ENCODE peak calls at places on chromosomes 7 and 10, in five cellular contexts. One of them, this sample, is unnamed.

GRCh38 chr7:7765422-7765821 is 47.0 kb upstream of the RPA3 start:
- DNase-seq in natural killer cell treated with Interleukin-12 subunit alpha and Interleukin-12 subunit beta and Interleukin-15 and Interleukin-18, amount 100 ng/mL, for 72 hours: no peak
- DNase-seq in cerebellum: no peak
- DNase-seq in RCC 7860: no peak
- DNase-seq in M059J: peak
- DNase-seq in this sample: peak

GRCh38 chr10:34194259-34194658 is 620.8 kb downstream of the PARD3 start:
- DNase-seq in natural killer cell treated with Interleukin-12 subunit alpha and Interleukin-12 subunit beta and Interleukin-15 and Interleukin-18, amount 100 ng/mL, for 72 hours: no peak
- DNase-seq in cerebellum: no peak
- DNase-seq in RCC 7860: no peak
- DNase-seq in M059J: peak
- DNase-seq in this sample: no peak

GRCh38 chr7:81014266-81014665 is 95.4 kb upstream of the SEMA3C start:
- DNase-seq in natural killer cell treated with Interleukin-12 subunit alpha and Interleukin-12 subunit beta and Interleukin-15 and Interleukin-18, amount 100 ng/mL, for 72 hours: no peak
- DNase-seq in cerebellum: no peak
- DNase-seq in RCC 7860: no peak
- DNase-seq in M059J: peak
- DNase-seq in this sample: no peak

GRCh38 chr10:93198401-93199175 is 124.9 kb downstream of the CYP26A1 start:
- DNase-seq in natural killer cell treated with Interleukin-12 subunit alpha and Interleukin-12 subunit beta and Interleukin-15 and Interleukin-18, amount 100 ng/mL, for 72 hours: no peak
- DNase-seq in cerebellum: no peak
- DNase-seq in RCC 7860: no peak
- DNase-seq in M059J: peak
- DNase-seq in this sample: no peak

GRCh38 chr7:21184956-21185355 is 242.9 kb upstream of the SP4 start:
- DNase-seq in natural killer cell treated with Interleukin-12 subunit alpha and Interleukin-12 subunit beta and Interleukin-15 and Interleukin-18, amount 100 ng/mL, for 72 hours: no peak
- DNase-seq in cerebellum: no peak
- DNase-seq in RCC 7860: no peak
- DNase-seq in M059J: no peak
- DNase-seq in this sample: no peak

GRCh38 chr7:115825736-115826135 is 204.8 kb downstream of the TFEC start:
- DNase-seq in natural killer cell treated with Interleukin-12 subunit alpha and Interleukin-12 subunit beta and Interleukin-15 and Interleukin-18, amount 100 ng/mL, for 72 hours: no peak
- DNase-seq in cerebellum: no peak
- DNase-seq in RCC 7860: no peak
- DNase-seq in M059J: no peak
- DNase-seq in this sample: no peak

GRCh38 chr10:123792579-123792978 is 99.0 kb downstream of the CPXM2 start:
- DNase-seq in natural killer cell treated with Interleukin-12 subunit alpha and Interleukin-12 subunit beta and Interleukin-15 and Interleukin-18, amount 100 ng/mL, for 72 hours: no peak
- DNase-seq in cerebellum: no peak
- DNase-seq in RCC 7860: no peak
- DNase-seq in M059J: no peak
- DNase-seq in this sample: no peak

GRCh38 chr7:80047856-80048459 is 86.7 kb upstream of the GNAI1 start:
- DNase-seq in natural killer cell treated with Interleukin-12 subunit alpha and Interleukin-12 subunit beta and Interleukin-15 and Interleukin-18, amount 100 ng/mL, for 72 hours: no peak
- DNase-seq in cerebellum: peak
- DNase-seq in RCC 7860: peak
- DNase-seq in M059J: peak
- DNase-seq in this sample: peak

GRCh38 chr7:2165610-2166594 is 66.8 kb downstream of the MAD1L1 start:
- DNase-seq in natural killer cell treated with Interleukin-12 subunit alpha and Interleukin-12 subunit beta and Interleukin-15 and Interleukin-18, amount 100 ng/mL, for 72 hours: no peak
- DNase-seq in cerebellum: no peak
- DNase-seq in RCC 7860: no peak
- DNase-seq in M059J: no peak
- DNase-seq in this sample: no peak

GRCh38 chr7:159064816-159065130 is 79.9 kb downstream of the VIPR2 start:
- DNase-seq in natural killer cell treated with Interleukin-12 subunit alpha and Interleukin-12 subunit beta and Interleukin-15 and Interleukin-18, amount 100 ng/mL, for 72 hours: no peak
- DNase-seq in cerebellum: no peak
- DNase-seq in RCC 7860: no peak
- DNase-seq in M059J: no peak
- DNase-seq in this sample: no peak

GRCh38 chr10:13829790-13830189 is 243.0 kb downstream of the PRPF18 start:
- DNase-seq in natural killer cell treated with Interleukin-12 subunit alpha and Interleukin-12 subunit beta and Interleukin-15 and Interleukin-18, amount 100 ng/mL, for 72 hours: no peak
- DNase-seq in cerebellum: no peak
- DNase-seq in RCC 7860: no peak
- DNase-seq in M059J: no peak
- DNase-seq in this sample: no peak

GRCh38 chr7:154299736-154300135 is 247.5 kb downstream of the DPP6 start:
- DNase-seq in natural killer cell treated with Interleukin-12 subunit alpha and Interleukin-12 subunit beta and Interleukin-15 and Interleukin-18, amount 100 ng/mL, for 72 hours: no peak
- DNase-seq in cerebellum: no peak
- DNase-seq in RCC 7860: no peak
- DNase-seq in M059J: no peak
- DNase-seq in this sample: no peak

GRCh38 chr7:22192778-22193177 is 164.2 kb downstream of the RAPGEF5 start:
- DNase-seq in natural killer cell treated with Interleukin-12 subunit alpha and Interleukin-12 subunit beta and Interleukin-15 and Interleukin-18, amount 100 ng/mL, for 72 hours: no peak
- DNase-seq in cerebellum: no peak
- DNase-seq in RCC 7860: no peak
- DNase-seq in M059J: no peak
- DNase-seq in this sample: no peak

GRCh38 chr7:158595068-158595467 is 7.4 kb upstream of the PTPRN2 start:
- DNase-seq in natural killer cell treated with Interleukin-12 subunit alpha and Interleukin-12 subunit beta and Interleukin-15 and Interleukin-18, amount 100 ng/mL, for 72 hours: no peak
- DNase-seq in cerebellum: no peak
- DNase-seq in RCC 7860: no peak
- DNase-seq in M059J: no peak
- DNase-seq in this sample: peak

GRCh38 chr10:59820471-59820870 is 67.2 kb upstream of the MRLN start:
- DNase-seq in natural killer cell treated with Interleukin-12 subunit alpha and Interleukin-12 subunit beta and Interleukin-15 and Interleukin-18, amount 100 ng/mL, for 72 hours: no peak
- DNase-seq in cerebellum: no peak
- DNase-seq in RCC 7860: no peak
- DNase-seq in M059J: no peak
- DNase-seq in this sample: no peak

GRCh38 chr10:127278001-127278400 is 81.6 kb upstream of the INSYN2A start:
- DNase-seq in natural killer cell treated with Interleukin-12 subunit alpha and Interleukin-12 subunit beta and Interleukin-15 and Interleukin-18, amount 100 ng/mL, for 72 hours: no peak
- DNase-seq in cerebellum: no peak
- DNase-seq in RCC 7860: peak
- DNase-seq in M059J: peak
- DNase-seq in this sample: peak

GRCh38 chr10:112677689-112678088 is 230.7 kb downstream of the VTI1A start:
- DNase-seq in natural killer cell treated with Interleukin-12 subunit alpha and Interleukin-12 subunit beta and Interleukin-15 and Interleukin-18, amount 100 ng/mL, for 72 hours: no peak
- DNase-seq in cerebellum: no peak
- DNase-seq in RCC 7860: no peak
- DNase-seq in M059J: no peak
- DNase-seq in this sample: no peak

GRCh38 chr10:102310356-102311024 is 65.2 kb downstream of the GBF1 start:
- DNase-seq in natural killer cell treated with Interleukin-12 subunit alpha and Interleukin-12 subunit beta and Interleukin-15 and Interleukin-18, amount 100 ng/mL, for 72 hours: no peak
- DNase-seq in cerebellum: no peak
- DNase-seq in RCC 7860: peak
- DNase-seq in M059J: peak
- DNase-seq in this sample: peak

GRCh38 chr10:6274040-6274439 is 71.3 kb downstream of the PFKFB3 start:
- DNase-seq in natural killer cell treated with Interleukin-12 subunit alpha and Interleukin-12 subunit beta and Interleukin-15 and Interleukin-18, amount 100 ng/mL, for 72 hours: no peak
- DNase-seq in cerebellum: no peak
- DNase-seq in RCC 7860: no peak
- DNase-seq in M059J: no peak
- DNase-seq in this sample: no peak

GRCh38 chr10:79483299-79483698 is 29.0 kb upstream of the EIF5AL1 start:
- DNase-seq in natural killer cell treated with Interleukin-12 subunit alpha and Interleukin-12 subunit beta and Interleukin-15 and Interleukin-18, amount 100 ng/mL, for 72 hours: no peak
- DNase-seq in cerebellum: no peak
- DNase-seq in RCC 7860: no peak
- DNase-seq in M059J: no peak
- DNase-seq in this sample: no peak

GRCh38 chr7:43467846-43468245 is 115.1 kb upstream of the STK17A start:
- DNase-seq in natural killer cell treated with Interleukin-12 subunit alpha and Interleukin-12 subunit beta and Interleukin-15 and Interleukin-18, amount 100 ng/mL, for 72 hours: no peak
- DNase-seq in cerebellum: no peak
- DNase-seq in RCC 7860: no peak
- DNase-seq in M059J: no peak
- DNase-seq in this sample: no peak

GRCh38 chr10:24962998-24963397 is 10.6 kb upstream of the PRTFDC1 start:
- DNase-seq in natural killer cell treated with Interleukin-12 subunit alpha and Interleukin-12 subunit beta and Interleukin-15 and Interleukin-18, amount 100 ng/mL, for 72 hours: no peak
- DNase-seq in cerebellum: no peak
- DNase-seq in RCC 7860: peak
- DNase-seq in M059J: peak
- DNase-seq in this sample: peak

GRCh38 chr7:105776986-105777910 is 99.2 kb downstream of the ATXN7L1 start:
- DNase-seq in natural killer cell treated with Interleukin-12 subunit alpha and Interleukin-12 subunit beta and Interleukin-15 and Interleukin-18, amount 100 ng/mL, for 72 hours: no peak
- DNase-seq in cerebellum: no peak
- DNase-seq in RCC 7860: peak
- DNase-seq in M059J: peak
- DNase-seq in this sample: peak

GRCh38 chr10:18689498-18689897 is 30.3 kb downstream of the ARL5B start:
- DNase-seq in natural killer cell treated with Interleukin-12 subunit alpha and Interleukin-12 subunit beta and Interleukin-15 and Interleukin-18, amount 100 ng/mL, for 72 hours: no peak
- DNase-seq in cerebellum: no peak
- DNase-seq in RCC 7860: peak
- DNase-seq in M059J: peak
- DNase-seq in this sample: peak

GRCh38 chr7:8384901-8385300 is 48.5 kb upstream of the NXPH1 start:
- DNase-seq in natural killer cell treated with Interleukin-12 subunit alpha and Interleukin-12 subunit beta and Interleukin-15 and Interleukin-18, amount 100 ng/mL, for 72 hours: no peak
- DNase-seq in cerebellum: no peak
- DNase-seq in RCC 7860: no peak
- DNase-seq in M059J: no peak
- DNase-seq in this sample: no peak

GRCh38 chr7:7595451-7595850 is 28.8 kb downstream of the MIOS start:
- DNase-seq in natural killer cell treated with Interleukin-12 subunit alpha and Interleukin-12 subunit beta and Interleukin-15 and Interleukin-18, amount 100 ng/mL, for 72 hours: no peak
- DNase-seq in cerebellum: peak
- DNase-seq in RCC 7860: no peak
- DNase-seq in M059J: peak
- DNase-seq in this sample: peak

GRCh38 chr7:38374507-38374906 is 101.1 kb upstream of the TARP start:
- DNase-seq in natural killer cell treated with Interleukin-12 subunit alpha and Interleukin-12 subunit beta and Interleukin-15 and Interleukin-18, amount 100 ng/mL, for 72 hours: no peak
- DNase-seq in cerebellum: no peak
- DNase-seq in RCC 7860: no peak
- DNase-seq in M059J: no peak
- DNase-seq in this sample: peak

GRCh38 chr10:122475130-122475529 is 13.8 kb downstream of the HTRA1 start:
- DNase-seq in natural killer cell treated with Interleukin-12 subunit alpha and Interleukin-12 subunit beta and Interleukin-15 and Interleukin-18, amount 100 ng/mL, for 72 hours: no peak
- DNase-seq in cerebellum: peak
- DNase-seq in RCC 7860: no peak
- DNase-seq in M059J: no peak
- DNase-seq in this sample: no peak

GRCh38 chr7:128155100-128155763 is 85.8 kb upstream of the LEP start:
- DNase-seq in natural killer cell treated with Interleukin-12 subunit alpha and Interleukin-12 subunit beta and Interleukin-15 and Interleukin-18, amount 100 ng/mL, for 72 hours: no peak
- DNase-seq in cerebellum: no peak
- DNase-seq in RCC 7860: no peak
- DNase-seq in M059J: peak
- DNase-seq in this sample: no peak

GRCh38 chr7:134473861-134474291 is 15.0 kb upstream of the AKR1B1 start:
- DNase-seq in natural killer cell treated with Interleukin-12 subunit alpha and Interleukin-12 subunit beta and Interleukin-15 and Interleukin-18, amount 100 ng/mL, for 72 hours: no peak
- DNase-seq in cerebellum: no peak
- DNase-seq in RCC 7860: no peak
- DNase-seq in M059J: peak
- DNase-seq in this sample: no peak

GRCh38 chr10:25015927-25016348 is at the start of gene ENKUR:
- DNase-seq in natural killer cell treated with Interleukin-12 subunit alpha and Interleukin-12 subunit beta and Interleukin-15 and Interleukin-18, amount 100 ng/mL, for 72 hours: peak
- DNase-seq in cerebellum: peak
- DNase-seq in RCC 7860: peak
- DNase-seq in M059J: peak
- DNase-seq in this sample: peak

GRCh38 chr7:66282594-66282935 is 77.4 kb downstream of the TPST1 start:
- DNase-seq in natural killer cell treated with Interleukin-12 subunit alpha and Interleukin-12 subunit beta and Interleukin-15 and Interleukin-18, amount 100 ng/mL, for 72 hours: no peak
- DNase-seq in cerebellum: no peak
- DNase-seq in RCC 7860: no peak
- DNase-seq in M059J: no peak
- DNase-seq in this sample: no peak

GRCh38 chr7:19916011-19916410 is 142.6 kb upstream of the TMEM196 start:
- DNase-seq in natural killer cell treated with Interleukin-12 subunit alpha and Interleukin-12 subunit beta and Interleukin-15 and Interleukin-18, amount 100 ng/mL, for 72 hours: no peak
- DNase-seq in cerebellum: no peak
- DNase-seq in RCC 7860: peak
- DNase-seq in M059J: peak
- DNase-seq in this sample: peak

GRCh38 chr7:75983471-75984129 is 10.8 kb downstream of the TMEM120A start:
- DNase-seq in natural killer cell treated with Interleukin-12 subunit alpha and Interleukin-12 subunit beta and Interleukin-15 and Interleukin-18, amount 100 ng/mL, for 72 hours: no peak
- DNase-seq in cerebellum: no peak
- DNase-seq in RCC 7860: no peak
- DNase-seq in M059J: no peak
- DNase-seq in this sample: no peak

GRCh38 chr10:114869500-114869899 is 47.9 kb downstream of the FHIP2A start:
- DNase-seq in natural killer cell treated with Interleukin-12 subunit alpha and Interleukin-12 subunit beta and Interleukin-15 and Interleukin-18, amount 100 ng/mL, for 72 hours: no peak
- DNase-seq in cerebellum: no peak
- DNase-seq in RCC 7860: peak
- DNase-seq in M059J: peak
- DNase-seq in this sample: peak

GRCh38 chr10:35661236-35661635 is 19.1 kb upstream of the FZD8 start:
- DNase-seq in natural killer cell treated with Interleukin-12 subunit alpha and Interleukin-12 subunit beta and Interleukin-15 and Interleukin-18, amount 100 ng/mL, for 72 hours: no peak
- DNase-seq in cerebellum: no peak
- DNase-seq in RCC 7860: no peak
- DNase-seq in M059J: peak
- DNase-seq in this sample: no peak

This sample was measured in kidney tubule cell.